ENCODE peak calls at places on chromosome 17, in ten cellular contexts. W is GM23338, M is HL-60, E is H1, I is endothelial cell of umbilical vein, H is esophagus muscularis mucosa, Q is sigmoid colon, V is upper lobe of left lung, Y is HCT116, N is HepG2. B is an unnamed sample.

GRCh38 chr17:78114831-78115723 is 13.5 kb downstream of the TMC6 start:
- DNase-seq in H (no peak), M (no peak), I (no peak), V (no peak), N (no peak), Y (no peak), Q (no peak), E (no peak), W (no peak), B (no peak)

GRCh38 chr17:15431201-15431600 is 36.2 kb downstream of the CDRT4 start:
- DNase-seq in M (no peak), I (no peak), Y (no peak), W (no peak), E (no peak), N (no peak), V (peak; percentile 20), Q (peak; percentile 93), H (no peak), B (no peak)

GRCh38 chr17:27546624-27547300 is 84.2 kb upstream of the LGALS9 start:
- DNase-seq in Y (no peak), W (no peak), N (no peak), H (no peak), I (no peak), E (no peak), M (no peak), Q (no peak), V (no peak), B (no peak)

GRCh38 chr17:8918811-8919210 is 46.7 kb downstream of the PIK3R5 start:
- DNase-seq in M (no peak), W (no peak), H (no peak), Y (no peak), Q (no peak), V (no peak), N (no peak), E (no peak), I (no peak), B (no peak)

GRCh38 chr17:50953518-50953830 is 87.3 kb upstream of the TOB1 start:
- DNase-seq in Y (no peak), M (no peak), W (no peak), I (no peak), V (no peak), E (no peak), H (no peak), Q (no peak), N (no peak), B (no peak)

GRCh38 chr17:28173801-28174200 is 131.3 kb downstream of the NLK start:
- DNase-seq in N (no peak), I (peak; percentile 81), E (no peak), H (no peak), V (no peak), W (peak; percentile 30), Y (no peak), Q (no peak), M (no peak), B (no peak)

GRCh38 chr17:27578718-27579085 is 52.3 kb upstream of the LGALS9 start:
- DNase-seq in H (no peak), V (no peak), W (no peak), N (peak; percentile 45), M (no peak), Y (no peak), Q (no peak), E (no peak), I (no peak), B (no peak)

GRCh38 chr17:29747660-29748059 is 124.9 kb upstream of the CORO6 start:
- DNase-seq in Y (no peak), W (no peak), Q (no peak), H (no peak), N (no peak), I (no peak), V (no peak), M (no peak), E (no peak), B (no peak)

GRCh38 chr17:29624586-29624985 is 1.9 kb upstream of the CORO6 start:
- DNase-seq in I (no peak), E (no peak), V (no peak), H (no peak), Y (no peak), Q (peak; percentile 0), N (no peak), W (no peak), M (no peak), B (no peak)

GRCh38 chr17:10171581-10171981 is 26.8 kb downstream of the GAS7 start:
- DNase-seq in I (no peak), W (no peak), E (no peak), M (no peak), V (no peak), H (no peak), N (no peak), Q (no peak), Y (no peak), B (no peak)

GRCh38 chr17:35774499-35774898 is 13.8 kb downstream of the C17orf50 start:
- DNase-seq in I (peak; percentile 60), M (no peak), Q (peak; percentile 92), N (no peak), E (no peak), Y (no peak), V (no peak), H (no peak), W (no peak), B (no peak)

GRCh38 chr17:20291853-20292252 is 175.5 kb downstream of the LGALS9B start:
- DNase-seq in E (no peak), Q (no peak), I (no peak), H (no peak), Y (no peak), M (no peak), V (no peak), N (no peak), W (no peak), B (no peak)

GRCh38 chr17:32192379-32192778 is 50.1 kb downstream of the RHOT1 start:
- DNase-seq in E (no peak), I (peak; percentile 9), M (no peak), Y (no peak), V (no peak), W (no peak), N (no peak), Q (no peak), H (no peak), B (no peak)

GRCh38 chr17:7884581-7885356 is 3.8 kb upstream of the CHD3 start:
- DNase-seq in M (no peak), E (no peak), Y (no peak), N (no peak), Q (no peak), V (peak; percentile 90), H (no peak), W (peak; percentile 24), I (no peak), B (no peak)
- H3K4me3 ChIP-seq in M (peak overlapping the region; percentile 38), E (peak overlapping the region; percentile 17), Y (peak overlapping the region; percentile 82), N (peak overlapping the region; percentile 68), Q (peak overlapping the region; percentile 94), V (peak overlapping the region; percentile 96), H (peak overlapping the region; percentile 93), W (peak overlapping the region; percentile 65), I (peak overlapping the region; percentile 67), B (peak overlapping the region; percentile 89)

DNA sequence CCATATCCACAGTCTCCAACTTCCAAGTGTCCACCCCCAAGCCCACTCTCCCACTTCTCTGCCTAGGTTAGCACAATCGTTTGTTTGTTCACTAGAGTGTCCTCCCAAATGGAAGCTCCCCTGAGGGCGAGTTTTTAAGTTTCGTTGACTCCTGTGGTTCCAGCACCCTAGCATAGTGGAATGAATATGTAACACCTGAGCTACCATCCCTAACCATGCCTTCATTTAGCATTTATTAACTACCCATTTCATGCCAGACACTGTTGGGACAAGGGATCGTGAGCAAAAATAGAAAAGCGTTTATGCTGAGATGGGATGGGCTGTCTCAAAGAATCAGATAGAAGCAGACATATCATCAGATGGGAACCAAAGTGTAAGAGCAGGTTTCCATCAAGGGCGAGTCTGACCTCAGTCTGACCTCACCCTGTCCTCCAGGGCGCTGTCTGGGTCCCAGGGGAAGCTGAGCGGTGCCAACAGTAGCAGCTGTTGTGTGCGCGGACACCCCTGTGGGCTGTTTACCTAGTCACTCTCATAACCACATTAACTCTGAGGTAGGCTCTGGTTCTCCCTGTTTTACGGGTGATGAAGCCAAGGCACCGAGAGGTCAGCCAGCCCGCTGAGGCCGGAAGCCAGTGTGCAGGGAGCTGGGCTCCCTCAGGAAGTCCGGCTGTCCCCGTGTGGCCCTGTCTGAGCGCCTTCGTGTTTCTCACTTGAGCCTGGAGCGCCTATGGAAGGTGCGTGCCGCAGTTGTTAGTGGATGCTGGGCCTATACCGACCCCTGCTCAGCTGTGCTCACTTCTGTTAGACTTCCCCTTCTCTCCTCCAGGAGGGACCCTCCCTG is 6.2 kb downstream of the CNP start:
- DNase-seq in N (no peak), Y (no peak), I (no peak), M (no peak), V (peak; percentile 67), H (no peak), W (no peak), Q (no peak), E (no peak), B (peak; percentile 87)
- TF ChIP-seq POLR2AphosphoS5 in N (no peak), Y (no peak), I (no peak), M (peak; percentile 16), V (peak; percentile 31), H (no peak), W (no peak), Q (no peak), E (peak; percentile 20), B (peak; percentile 48)

GRCh38 chr17:44005527-44005864 is 1.1 kb downstream of the NAGS start:
- DNase-seq in W (no peak), M (no peak), E (peak; percentile 69), N (no peak), Q (no peak), I (no peak), H (no peak), V (no peak), Y (no peak), B (no peak)
- H3K4me3 ChIP-seq in W (peak overlapping the region; percentile 97), M (no peak overlapping the region), E (peak overlapping the region; percentile 59), N (peak overlapping the region; percentile 56), Q (peak overlapping the region; percentile 44), I (peak overlapping the region; percentile 56), H (peak overlapping the region; percentile 56), V (peak overlapping the region; percentile 66), Y (peak overlapping the region; percentile 92), B (peak overlapping the region; percentile 86)

DNA sequence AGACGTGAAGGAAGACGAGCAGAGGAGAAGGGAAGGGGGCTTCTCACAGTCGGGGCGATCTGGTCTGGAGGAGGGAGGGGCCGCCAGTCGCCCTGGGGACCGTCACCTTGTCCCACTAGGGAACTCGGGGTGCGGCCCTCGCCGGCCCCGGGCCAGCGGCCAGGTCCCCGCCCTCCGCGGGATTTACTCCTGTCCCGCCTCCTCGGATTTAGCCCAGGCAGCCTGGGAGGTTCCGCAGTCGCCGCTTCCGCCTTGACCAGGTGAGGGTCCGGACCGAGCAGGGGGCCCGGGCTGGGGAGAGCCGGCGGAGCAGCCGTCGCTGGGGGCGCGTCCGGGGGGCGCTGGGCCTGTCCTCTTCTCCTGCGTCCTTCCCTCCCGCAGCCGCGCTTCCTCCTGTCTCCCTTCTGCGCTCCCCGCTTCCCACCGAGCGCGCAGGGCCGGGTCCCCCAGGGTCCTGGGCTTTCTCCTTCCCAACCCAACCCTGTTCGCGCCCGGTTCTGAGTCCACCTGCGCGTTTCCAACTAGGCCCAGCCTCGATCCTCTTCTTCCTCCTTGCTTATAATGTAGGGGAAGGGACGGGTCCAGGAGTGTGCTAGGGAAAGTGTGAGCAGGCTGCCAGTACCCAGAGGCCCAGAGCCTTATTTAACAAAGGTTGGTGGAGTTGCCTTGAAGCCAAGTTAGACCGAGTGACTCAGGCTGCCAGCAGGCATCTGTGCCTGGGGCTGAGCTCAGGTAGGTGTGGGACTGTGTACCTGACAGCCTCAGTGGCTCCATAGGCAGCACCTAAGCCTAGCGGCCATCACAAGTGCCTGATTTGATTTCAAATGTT is at the start of gene TNK1:
- DNase-seq in N (peak; percentile 24), W (peak; percentile 73), Y (no peak), E (peak; percentile 82), H (no peak), I (no peak), V (peak; percentile 94), M (no peak), Q (peak; percentile 86), B (peak; percentile 84)
- TF ChIP-seq POLR2AphosphoS5 in N (peak; percentile 72), W (peak; percentile 78), Y (peak; percentile 99), E (no peak), H (peak; percentile 57), I (no peak), V (peak; percentile 80), M (no peak), Q (peak; percentile 48), B (no peak)

B was measured in breast epithelium.